ENCODE peak calls at places on chromosomes 5 and 9, in eight cellular contexts. Y is lung; I is HFF-Myc; W is heart right ventricle; Z is Jurkat, Clone E6-1; B is cardiac muscle cell; G is adipocyte; J is uterus. Q is an unnamed sample.

GRCh38 chr9:135174269-135174668 is 86.8 kb downstream of the OLFM1 start:
- DNase-seq in Y (no peak), G (no peak), Z (no peak), W (no peak), B (no peak), J (no peak), I (no peak), Q (no peak)

GRCh38 chr5:96391921-96392320 is 41.1 kb downstream of the PCSK1 start:
- DNase-seq in Y (no peak), B (no peak), J (no peak), G (no peak), W (no peak), Z (no peak), I (no peak), Q (no peak)

GRCh38 chr9:134662143-134662876 is 20.7 kb downstream of the COL5A1 start:
- DNase-seq in I (peak; percentile 93), W (peak; percentile 61), B (peak; percentile 97), Z (no peak), G (peak; percentile 96), Y (no peak), J (peak; percentile 84), Q (peak; percentile 77)

GRCh38 chr5:67773439-67773988 is 442.0 kb upstream of the PIK3R1 start:
- DNase-seq in Z (no peak), J (no peak), I (no peak), Y (no peak), G (peak; percentile 20), B (no peak), W (peak; percentile 18), Q (no peak)

GRCh38 chr9:123542435-123543225 is 186.6 kb downstream of the CRB2 start:
- DNase-seq in G (no peak), Y (no peak), I (no peak), Z (no peak), W (no peak), J (no peak), B (no peak), Q (no peak)

GRCh38 chr5:138753794-138754698 is 821 bp downstream of the CTNNA1 start:
- DNase-seq in W (peak; percentile 93), Z (no peak), B (peak; percentile 92), Y (peak; percentile 94), J (peak; percentile 82), G (peak; percentile 95), I (peak; percentile 59), Q (peak; percentile 55)

GRCh38 chr9:124239249-124240073 is 18.3 kb upstream of the NEK6 start:
- DNase-seq in B (no peak), Y (no peak), G (no peak), J (no peak), I (no peak), W (no peak), Z (no peak), Q (no peak)

GRCh38 chr9:5041390-5042115 is 56.5 kb downstream of the JAK2 start:
- DNase-seq in I (no peak), J (no peak), Z (no peak), B (no peak), G (no peak), W (no peak), Y (no peak), Q (no peak)

DNA sequence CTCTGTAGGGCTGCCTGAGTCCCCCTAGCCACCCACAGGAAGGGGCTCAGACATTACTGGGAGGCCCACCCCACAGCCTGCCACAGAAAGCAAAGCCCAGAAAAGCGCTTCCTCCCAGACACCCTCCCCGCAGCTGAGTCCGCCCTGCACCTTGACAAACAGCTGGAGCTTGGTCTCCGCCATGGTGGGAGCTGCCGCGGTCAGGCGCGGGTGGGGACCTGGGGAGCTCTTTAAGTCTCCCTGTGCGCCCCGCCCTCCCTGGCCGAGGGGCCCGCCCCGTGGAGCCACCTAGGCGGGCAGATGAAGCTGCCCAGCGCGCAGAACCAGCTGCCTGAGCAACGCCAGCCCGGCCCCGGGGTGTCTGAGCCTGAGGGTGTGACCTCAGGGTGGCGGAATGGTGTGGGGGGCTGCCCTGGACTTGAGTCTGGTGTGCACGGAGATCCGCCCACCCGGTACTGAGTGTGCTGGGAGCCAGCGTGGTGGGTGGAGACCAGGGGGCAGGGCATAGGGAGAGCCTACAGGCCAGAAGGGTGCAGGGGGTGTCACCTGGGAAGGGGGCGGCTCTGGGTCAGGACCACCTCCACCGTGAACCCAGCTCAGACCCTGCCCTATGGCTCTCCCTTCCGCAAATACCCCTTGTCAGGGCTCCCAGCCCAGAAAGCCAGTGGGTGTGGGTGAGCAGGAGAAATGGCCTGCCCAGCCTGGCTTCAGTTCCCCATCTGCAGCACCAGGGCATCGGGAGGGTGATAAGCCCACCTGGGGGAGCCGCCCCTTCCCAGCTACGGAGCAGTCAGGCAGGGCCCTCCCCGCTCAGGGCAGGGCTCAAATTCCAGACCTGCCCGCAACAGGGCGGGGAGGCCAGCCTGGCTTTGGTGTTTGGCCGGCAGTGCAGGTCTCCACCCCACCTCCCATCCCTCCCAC is at the start of gene CLIC3:
- DNase-seq in B (no peak), Z (peak; percentile 51), J (no peak), Y (peak; percentile 72), G (no peak), I (no peak), W (peak; percentile 50), Q (no peak)
- H3K4me3 ChIP-seq in B (no peak within 1 kb of the TSS), Z (no peak within 1 kb of the TSS), J (no peak within 1 kb of the TSS), Y (no peak within 1 kb of the TSS), G (peak within 1 kb of the TSS; percentile 59), I (no peak within 1 kb of the TSS), W (peak within 1 kb of the TSS; percentile 47), Q (peak within 1 kb of the TSS; percentile 38)

DNA sequence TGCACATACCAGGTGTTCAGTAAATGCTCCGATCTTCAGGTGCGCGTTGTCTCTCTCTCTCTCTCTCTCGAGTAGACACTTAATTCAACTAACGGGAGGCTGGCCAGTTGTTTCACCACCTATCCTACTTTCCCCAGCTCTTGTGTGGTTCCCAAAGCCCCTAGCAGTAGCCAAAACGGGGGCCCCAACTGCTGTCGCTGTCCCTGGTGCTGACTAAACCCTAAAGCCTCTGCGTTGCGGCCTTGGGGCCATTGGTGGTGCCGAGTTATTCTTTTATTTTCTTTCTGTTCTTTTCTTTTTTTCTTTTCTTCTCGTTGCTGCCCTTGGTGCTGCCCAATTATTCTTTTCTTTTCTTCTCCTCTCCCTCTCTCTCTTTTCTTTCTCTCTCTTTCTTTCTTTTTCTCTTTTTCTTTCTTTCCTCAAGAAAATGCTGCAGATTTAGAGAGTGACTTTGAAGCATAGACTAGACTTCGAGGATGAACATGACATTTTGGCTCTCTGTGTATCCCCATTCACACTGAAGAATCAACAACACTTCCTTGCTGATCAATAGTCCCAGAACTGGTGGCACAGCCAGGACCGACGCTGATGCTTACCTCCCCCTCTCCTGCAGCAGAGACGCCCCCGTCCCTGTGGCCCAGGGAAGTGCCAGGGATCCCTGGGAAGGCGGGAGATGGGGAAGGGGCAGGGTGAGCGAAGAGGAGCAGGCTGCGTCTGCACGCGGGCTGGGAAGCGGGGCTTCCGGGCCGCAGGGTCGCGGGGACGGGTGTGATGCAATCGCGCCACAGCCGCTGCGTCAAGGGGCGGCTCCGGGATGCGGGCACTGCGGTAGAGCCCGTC is at the start of gene FBLL1:
- DNase-seq in Z (no peak), B (peak; percentile 85), J (no peak), I (peak; percentile 15), G (peak; percentile 56), Y (no peak), W (no peak), Q (no peak)
- H3K4me3 ChIP-seq in Z (no peak within 1 kb of the TSS), B (peak within 1 kb of the TSS; percentile 30), J (peak within 1 kb of the TSS; percentile 28), I (no peak within 1 kb of the TSS), G (peak within 1 kb of the TSS; percentile 72), Y (peak within 1 kb of the TSS; percentile 27), W (peak within 1 kb of the TSS; percentile 51), Q (peak within 1 kb of the TSS; percentile 52)

GRCh38 chr5:161545701-161546462 is 643 bp downstream of the GABRB2 start:
- DNase-seq in I (no peak), J (no peak), Y (no peak), G (no peak), Z (no peak), W (no peak), B (peak; percentile 11), Q (no peak)

GRCh38 chr5:161549106-161549505 is 2.6 kb upstream of the GABRB2 start:
- DNase-seq in I (no peak), Y (no peak), W (no peak), G (no peak), Z (no peak), B (peak; percentile 37), J (no peak), Q (no peak)

GRCh38 chr5:161548472-161549094 is 2.1 kb upstream of the GABRB2 start:
- DNase-seq in Z (no peak), B (peak; percentile 51), I (no peak), J (no peak), W (no peak), Y (no peak), G (no peak), Q (no peak)

GRCh38 chr5:161546463-161547301 is at the start of gene GABRB2:
- DNase-seq in Z (peak; percentile 47), Y (peak; percentile 47), B (peak; percentile 80), W (peak; percentile 38), I (no peak), G (peak; percentile 64), J (no peak), Q (no peak)

GRCh38 chr5:161547573-161548471 is 1.3 kb upstream of the GABRB2 start:
- DNase-seq in Y (no peak), J (no peak), W (no peak), I (no peak), Z (no peak), G (no peak), B (peak; percentile 37), Q (no peak)
- H3K4me3 ChIP-seq in Y (peak overlapping the region; percentile 19), J (peak overlapping the region; percentile 20), W (peak overlapping the region; percentile 47), I (no peak overlapping the region), Z (peak overlapping the region; percentile 52), G (peak overlapping the region; percentile 56), B (peak overlapping the region; percentile 51), Q (no peak overlapping the region)

GRCh38 chr5:171387970-171388815 is 544 bp downstream of the NPM1 start:
- DNase-seq in W (peak; percentile 74), Y (peak; percentile 80), Z (peak; percentile 69), J (peak; percentile 71), G (peak; percentile 89), I (peak; percentile 52), B (peak; percentile 79), Q (no peak)

GRCh38 chr5:171392585-171393159 is 5.0 kb downstream of the NPM1 start:
- DNase-seq in G (no peak), B (no peak), J (no peak), Y (no peak), I (no peak), Z (no peak), W (no peak), Q (no peak)

GRCh38 chr5:171391996-171392577 is 4.4 kb downstream of the NPM1 start:
- DNase-seq in I (no peak), W (no peak), Z (no peak), G (no peak), J (no peak), Y (no peak), B (no peak), Q (no peak)

GRCh38 chr5:171388816-171389168 is 1.1 kb downstream of the NPM1 start:
- DNase-seq in J (no peak), I (no peak), Y (no peak), W (no peak), Z (no peak), B (no peak), G (no peak), Q (no peak)

DNA sequence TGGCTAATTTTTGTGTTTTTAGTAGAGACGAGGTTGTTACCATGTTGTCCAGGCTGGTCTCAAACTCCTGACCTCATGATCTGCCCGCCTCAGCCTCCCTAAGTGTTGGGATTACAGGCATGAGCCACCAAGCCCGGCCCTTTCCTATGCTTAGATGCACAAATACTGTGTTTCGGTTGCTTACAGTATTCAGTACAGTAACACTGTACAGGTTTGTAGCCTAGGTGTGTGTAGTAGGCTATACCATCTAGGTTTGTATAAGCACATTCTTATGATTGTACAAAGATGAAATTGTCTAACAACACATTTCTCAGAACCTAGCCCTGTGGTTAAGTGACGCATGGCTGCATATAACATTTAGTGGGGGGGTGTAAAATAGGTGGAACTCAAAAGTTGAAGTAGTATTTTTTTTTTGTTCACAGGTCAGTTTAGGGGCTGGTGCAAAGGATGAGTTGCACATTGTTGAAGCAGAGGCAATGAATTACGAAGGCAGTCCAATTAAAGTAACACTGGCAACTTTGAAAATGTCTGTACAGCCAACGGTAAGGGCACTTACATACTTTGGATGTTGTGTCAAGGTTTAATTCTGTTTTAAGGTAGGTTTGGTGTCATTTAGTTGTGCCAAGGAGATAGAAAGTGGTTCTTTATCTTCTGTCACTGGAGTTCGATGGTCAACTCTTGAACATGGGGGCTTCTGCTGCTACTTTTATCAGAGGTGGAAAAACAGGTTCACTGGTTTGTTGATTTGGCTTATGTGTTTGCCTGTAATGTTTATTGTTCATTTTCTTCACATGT is 3.4 kb downstream of the NPM1 start:
- DNase-seq in W (no peak), Y (no peak), J (no peak), I (no peak), B (no peak), G (no peak), Z (no peak), Q (no peak)
- H3K4me3 ChIP-seq in W (no peak overlapping the region), Y (no peak overlapping the region), J (no peak overlapping the region), I (peak overlapping the region; percentile 98), B (peak overlapping the region; percentile 95), G (peak overlapping the region; percentile 92), Z (no peak overlapping the region), Q (peak overlapping the region; percentile 29)